ENCODE peak calls at places on chromosomes 5 and 9, in eight cellular contexts. J is bronchial epithelial cell; B is right lobe of liver; Z is CD8-positive, alpha-beta T cell; E is uterus; Q is lower lobe of right lung; U is transverse colon; X is WERI-Rb-1. L is an unnamed sample. For H3K36me3, the result is how much of the 10 kb centered on the place peaks cover.

GRCh38 chr9:32663741-32664140 is 28.3 kb upstream of the TAF1L start:
- DNase-seq in J (no peak), B (no peak), Z (no peak), E (no peak), Q (no peak), U (no peak), X (no peak), L (no peak)

GRCh38 chr9:137441289-137441934 is at the start of gene ENTPD8:
- DNase-seq in J (no peak), B (peak), Z (no peak), E (no peak), Q (peak), U (peak), X (peak), L (peak)

GRCh38 chr5:121949885-121950284 is 11.9 kb upstream of the SRFBP1 start:
- DNase-seq in J (peak), B (no peak), Z (no peak), E (no peak), Q (no peak), U (peak), X (peak), L (peak)

GRCh38 chr5:157665467-157666085 is 5.8 kb upstream of the C5orf52 start:
- DNase-seq in J (peak), B (no peak), Z (no peak), E (no peak), Q (no peak), U (no peak), X (no peak), L (no peak)

GRCh38 chr5:101278011-101278687 is 375.1 kb upstream of the ST8SIA4 start:
- DNase-seq in J (peak), B (no peak), Z (no peak), E (no peak), Q (no peak), U (no peak), X (no peak), L (no peak)

GRCh38 chr5:142059304-142059940 is 46.6 kb upstream of the GNPDA1 start:
- DNase-seq in J (no peak), B (no peak), Z (no peak), E (no peak), Q (no peak), U (no peak), X (no peak), L (peak)

GRCh38 chr5:138508958-138509357 is 34.1 kb downstream of the ETF1 start:
- DNase-seq in J (no peak), B (no peak), Z (no peak), E (no peak), Q (no peak), U (no peak), X (no peak), L (no peak)

GRCh38 chr9:127204771-127205470 is 59.7 kb upstream of the GARNL3 start:
- DNase-seq in J (peak), B (no peak), Z (no peak), E (no peak), Q (no peak), U (no peak), X (peak), L (peak)

GRCh38 chr5:170691623-170692022 is 91.9 kb upstream of the GABRP start:
- DNase-seq in J (no peak), B (no peak), Z (no peak), E (no peak), Q (no peak), U (no peak), X (peak), L (peak)

GRCh38 chr5:21263361-21263760 is 1275.4 kb upstream of the CDH18 start:
- DNase-seq in J (no peak), B (no peak), Z (no peak), E (no peak), Q (no peak), U (no peak), X (no peak), L (no peak)

GRCh38 chr5:142830241-142831018 is 60.3 kb downstream of the ARHGAP26 start:
- DNase-seq in J (peak), B (no peak), Z (no peak), E (no peak), Q (no peak), U (no peak), X (no peak), L (no peak)

GRCh38 chr9:133700861-133701320 is 37.3 kb downstream of the SARDH start:
- DNase-seq in J (no peak), B (no peak), Z (no peak), E (no peak), Q (peak), U (no peak), X (no peak), L (no peak)

GRCh38 chr5:2509527-2509926 is 241.9 kb downstream of the IRX2 start:
- DNase-seq in J (no peak), B (no peak), Z (no peak), E (no peak), Q (no peak), U (no peak), X (no peak), L (no peak)

GRCh38 chr5:54184797-54185196 is 125.6 kb downstream of the ARL15 start:
- DNase-seq in J (no peak), B (no peak), Z (no peak), E (no peak), Q (no peak), U (no peak), X (no peak), L (no peak)

GRCh38 chr9:81546498-81546897 is 142.8 kb downstream of the TLE1 start:
- DNase-seq in J (no peak), B (no peak), Z (no peak), E (no peak), Q (no peak), U (no peak), X (no peak), L (no peak)

GRCh38 chr5:72355706-72356299 is 35.6 kb downstream of the PTCD2 start:
- DNase-seq in J (peak), B (no peak), Z (no peak), E (no peak), Q (no peak), U (peak), X (peak), L (peak)

GRCh38 chr5:177604116-177604521 is 4.2 kb downstream of the B4GALT7 start:
- DNase-seq in J (no peak), B (peak), Z (no peak), E (no peak), Q (no peak), U (no peak), X (no peak), L (no peak)

GRCh38 chr9:36008774-36009300 is 27.9 kb upstream of the RECK start:
- DNase-seq in J (peak), B (peak), Z (peak), E (peak), Q (peak), U (peak), X (peak), L (peak)

GRCh38 chr5:127097288-127097687 is 24.0 kb upstream of the C5orf63 start:
- DNase-seq in J (no peak), B (no peak), Z (no peak), E (no peak), Q (no peak), U (no peak), X (no peak), L (peak)

GRCh38 chr5:53782620-53783019 is 222.2 kb downstream of the NDUFS4 start:
- DNase-seq in J (peak), B (no peak), Z (no peak), E (no peak), Q (no peak), U (no peak), X (no peak), L (no peak)

GRCh38 chr9:96022445-96023031 is 147.0 kb downstream of the ERCC6L2 start:
- DNase-seq in J (no peak), B (no peak), Z (no peak), E (no peak), Q (peak), U (peak), X (no peak), L (peak)

GRCh38 chr9:16303506-16303905 is 567.0 kb downstream of the BNC2 start:
- DNase-seq in J (no peak), B (no peak), Z (no peak), E (no peak), Q (no peak), U (no peak), X (no peak), L (no peak)

GRCh38 chr5:170791325-170791954 is 7.9 kb downstream of the GABRP start:
- DNase-seq in J (peak), B (peak), Z (no peak), E (peak), Q (peak), U (peak), X (peak), L (peak)

GRCh38 chr5:158786390-158786789 is 313.3 kb downstream of the EBF1 start:
- DNase-seq in J (no peak), B (no peak), Z (no peak), E (no peak), Q (no peak), U (no peak), X (no peak), L (no peak)

GRCh38 chr9:121325387-121325786 is 44.7 kb downstream of the STOM start:
- DNase-seq in J (no peak), B (no peak), Z (no peak), E (no peak), Q (peak), U (no peak), X (no peak), L (no peak)

GRCh38 chr9:103574056-103574455 is 520.1 kb upstream of the SMC2 start:
- DNase-seq in J (peak), B (no peak), Z (no peak), E (no peak), Q (no peak), U (no peak), X (no peak), L (no peak)

GRCh38 chr5:115349001-115349817 is 52.8 kb upstream of the CCDC112 start:
- DNase-seq in J (peak), B (peak), Z (no peak), E (peak), Q (no peak), U (peak), X (no peak), L (no peak)

GRCh38 chr5:135587849-135588248 is 9.1 kb upstream of the CXCL14 start:
- DNase-seq in J (no peak), B (no peak), Z (no peak), E (no peak), Q (no peak), U (no peak), X (no peak), L (no peak)

GRCh38 chr5:105947461-105947860 is 1723.3 kb downstream of the EFNA5 start:
- DNase-seq in J (no peak), B (no peak), Z (no peak), E (no peak), Q (no peak), U (no peak), X (no peak), L (no peak)

GRCh38 chr9:1732670-1733069 is 282.5 kb upstream of the SMARCA2 start:
- DNase-seq in J (peak), B (no peak), Z (no peak), E (no peak), Q (no peak), U (no peak), X (no peak), L (no peak)

GRCh38 chr9:137279741-137280477 is 2.4 kb downstream of the TOR4A start:
- DNase-seq in J (no peak), B (no peak), Z (no peak), E (no peak), Q (peak), U (no peak), X (no peak), L (no peak)

GRCh38 chr5:172107606-172108005 is 80.4 kb downstream of the STK10 start:
- DNase-seq in J (peak), B (no peak), Z (no peak), E (no peak), Q (peak), U (no peak), X (no peak), L (no peak)
- H3K36me3 ChIP-seq in J (under half), B (under half), Z (under half), E (under half), Q (under half), U (under half), X (under half), L (under half)

GRCh38 chr9:5072871-5073270 is 87.8 kb downstream of the JAK2 start:
- DNase-seq in J (no peak), B (no peak), Z (no peak), E (no peak), Q (no peak), U (no peak), X (no peak), L (no peak)
- H3K36me3 ChIP-seq in J (under half), B (under half), Z (under half), E (under half), Q (half or more), U (under half), X (under half), L (under half)

DNA sequence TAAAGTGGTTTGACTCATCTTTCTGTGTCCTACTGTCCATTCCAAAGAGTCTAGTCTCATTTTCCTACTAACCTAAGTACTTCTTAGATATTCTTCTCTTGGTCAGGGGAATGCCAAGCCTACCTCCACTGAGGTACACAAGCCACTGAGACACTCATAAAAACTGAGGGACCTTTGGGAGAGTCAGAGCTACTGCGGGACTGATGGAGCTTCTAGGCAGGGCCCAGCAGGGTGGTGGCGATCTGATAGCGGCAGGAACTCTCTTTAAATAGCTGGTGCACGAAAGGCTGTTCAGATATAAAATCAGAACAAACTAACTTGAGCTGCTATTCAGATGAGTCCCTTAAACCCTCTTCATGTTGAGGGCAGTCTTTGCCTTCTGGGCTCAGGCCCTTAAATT is 14.7 kb downstream of the NUP214 start:
- DNase-seq in J (no peak), B (no peak), Z (no peak), E (no peak), Q (no peak), U (no peak), X (no peak), L (no peak)
- H3K36me3 ChIP-seq in J (under half), B (under half), Z (half or more), E (under half), Q (half or more), U (half or more), X (half or more), L (half or more)

GRCh38 chr5:111747336-111747735 is 9.7 kb downstream of the NREP start:
- DNase-seq in J (peak), B (no peak), Z (no peak), E (no peak), Q (no peak), U (no peak), X (no peak), L (no peak)

GRCh38 chr5:111746791-111747190 is 10.2 kb downstream of the NREP start:
- DNase-seq in J (no peak), B (no peak), Z (no peak), E (no peak), Q (no peak), U (no peak), X (no peak), L (no peak)

GRCh38 chr5:111752426-111752965 is 4.5 kb downstream of the NREP start:
- DNase-seq in J (no peak), B (no peak), Z (no peak), E (no peak), Q (no peak), U (no peak), X (no peak), L (no peak)

GRCh38 chr5:111748304-111748763 is 8.7 kb downstream of the NREP start:
- DNase-seq in J (peak), B (no peak), Z (no peak), E (no peak), Q (no peak), U (no peak), X (no peak), L (peak)

DNA sequence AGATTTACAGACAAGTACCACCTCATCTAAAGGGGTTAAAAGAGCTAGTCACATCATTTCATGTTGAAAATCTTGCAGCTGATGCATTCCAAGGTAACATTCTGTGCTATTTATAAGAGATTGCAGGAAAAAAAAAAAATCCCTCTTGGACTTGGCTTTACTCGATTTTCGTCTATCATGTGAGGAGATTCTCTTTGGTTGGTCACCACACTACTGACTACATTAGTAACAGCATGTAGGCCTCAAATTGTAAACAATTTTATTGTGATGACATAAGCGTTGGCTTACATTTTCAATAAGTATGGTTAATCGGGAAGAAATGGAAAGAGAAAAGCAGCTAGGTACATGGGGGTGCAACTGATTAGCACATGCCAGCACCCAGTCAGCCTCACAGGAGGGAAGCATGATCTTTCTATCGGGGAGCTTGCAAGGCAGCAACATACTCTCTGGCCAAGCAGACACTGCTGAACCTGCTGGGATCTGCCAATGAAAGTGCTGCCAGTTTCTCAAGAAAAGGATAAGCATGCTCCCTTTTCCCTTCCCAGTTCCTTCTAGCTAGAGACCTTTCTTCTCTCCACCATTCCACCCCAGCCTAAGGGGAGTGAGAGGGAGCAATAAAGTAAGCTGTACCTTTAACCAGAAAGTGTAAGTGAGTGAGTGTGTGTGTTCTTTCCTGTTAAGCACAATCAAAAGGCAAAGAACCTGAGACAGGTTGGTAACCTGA is 7.5 kb downstream of the NREP start:
- DNase-seq in J (no peak), B (no peak), Z (no peak), E (no peak), Q (no peak), U (no peak), X (no peak), L (no peak)
- H3K36me3 ChIP-seq in J (under half), B (under half), Z (under half), E (under half), Q (under half), U (under half), X (under half), L (under half)

GRCh38 chr9:93531374-93531773 is 45.0 kb upstream of the PHF2 start:
- DNase-seq in J (no peak), B (no peak), Z (no peak), E (no peak), Q (no peak), U (no peak), X (no peak), L (no peak)
- H3K36me3 ChIP-seq in J (under half), B (under half), Z (under half), E (under half), Q (half or more), U (under half), X (under half), L (half or more)

GRCh38 chr5:74722271-74722670 is 37.2 kb downstream of the HEXB start:
- DNase-seq in J (no peak), B (no peak), Z (no peak), E (no peak), Q (no peak), U (no peak), X (no peak), L (no peak)
- H3K36me3 ChIP-seq in J (under half), B (under half), Z (under half), E (under half), Q (half or more), U (half or more), X (half or more), L (under half)

DNA sequence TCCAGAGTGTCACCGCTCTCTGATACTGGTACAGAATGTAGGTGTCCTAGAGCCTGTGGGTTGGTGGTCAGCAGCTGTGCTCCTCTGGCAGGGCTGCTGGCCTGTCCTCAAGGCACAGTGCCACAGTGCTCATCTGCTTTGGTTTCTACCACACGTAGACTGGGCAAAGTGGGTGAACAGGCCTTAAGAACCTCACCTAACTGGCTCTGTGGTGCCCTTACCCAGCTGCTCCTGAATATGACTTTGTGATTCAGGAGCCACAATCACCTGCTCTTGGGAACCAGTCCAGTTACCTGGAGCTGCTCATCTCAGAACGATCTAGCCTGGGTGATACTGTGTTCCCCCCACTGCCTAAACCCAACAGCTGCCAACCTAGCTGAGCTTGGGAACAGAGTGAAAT is 6.4 kb downstream of the NOP16 start:
- DNase-seq in J (no peak), B (no peak), Z (no peak), E (no peak), Q (no peak), U (no peak), X (no peak), L (no peak)
- H3K36me3 ChIP-seq in J (under half), B (under half), Z (under half), E (under half), Q (under half), U (under half), X (under half), L (half or more)